ENCODE peak calls at places on chromosomes 11 and 22, in ten cellular contexts. N is AG09309, V is retinal pigment epithelial cell, K is cardiac fibroblast, C is fibroblast of mammary gland, G is PC-9, Q is AG04450, J is NB4, P is GM23338, I is cardiac muscle cell. T is an unnamed sample.

GRCh38 chr11:75563978-75564552 is 2.0 kb downstream of the SERPINH1 start:
- DNase-seq in G (no peak), P (peak; percentile 91), I (peak; percentile 91), V (no peak), Q (peak; percentile 74), K (peak; percentile 92), N (no peak), J (no peak), C (peak; percentile 97), T (no peak)

GRCh38 chr11:110377451-110377850 is 52.3 kb upstream of the FDX1 start:
- DNase-seq in G (no peak), C (no peak), P (no peak), Q (no peak), J (no peak), I (no peak), K (no peak), N (no peak), V (no peak), T (no peak)

GRCh38 chr22:29503811-29504372 is 23.9 kb downstream of the NEFH start:
- DNase-seq in N (peak; percentile 29), K (peak; percentile 83), Q (peak; percentile 63), I (peak; percentile 85), J (peak; percentile 25), G (no peak), V (peak; percentile 20), P (no peak), C (peak; percentile 81), T (no peak)

GRCh38 chr11:8328231-8328794 is 64.6 kb upstream of the LMO1 start:
- DNase-seq in V (no peak), P (no peak), N (no peak), K (no peak), Q (no peak), C (no peak), I (no peak), G (no peak), J (no peak), T (no peak)

GRCh38 chr11:58433638-58434203 is 5.8 kb upstream of the OR5B2 start:
- DNase-seq in C (no peak), P (no peak), N (no peak), Q (no peak), J (peak; percentile 16), I (no peak), K (no peak), G (no peak), V (no peak), T (no peak)

GRCh38 chr11:18703001-18703763 is 4.6 kb downstream of the TMEM86A start:
- DNase-seq in G (no peak), N (no peak), P (no peak), V (no peak), Q (no peak), J (no peak), I (no peak), C (no peak), K (no peak), T (no peak)

GRCh38 chr11:68455485-68455884 is 5.1 kb upstream of the PPP6R3 start:
- DNase-seq in I (no peak), V (no peak), G (no peak), Q (no peak), P (no peak), N (no peak), C (no peak), K (no peak), J (no peak), T (no peak)

GRCh38 chr22:23520875-23521441 is 59.1 kb downstream of the IGLL1 start:
- DNase-seq in C (peak; percentile 38), G (no peak), J (no peak), I (peak; percentile 64), P (no peak), N (no peak), V (no peak), K (peak; percentile 61), Q (no peak), T (no peak)

GRCh38 chr22:49971232-49972162 is 10.9 kb downstream of the PIM3 start:
- DNase-seq in I (peak; percentile 72), J (peak; percentile 57), Q (no peak), K (peak; percentile 77), N (no peak), G (peak; percentile 85), C (peak; percentile 63), P (peak; percentile 61), V (no peak), T (peak; percentile 76)

GRCh38 chr11:110524227-110524626 is 94.5 kb downstream of the FDX1 start:
- DNase-seq in G (no peak), K (peak; percentile 71), P (no peak), N (peak; percentile 69), J (no peak), Q (peak; percentile 85), V (no peak), I (peak; percentile 78), C (peak; percentile 98), T (no peak)

GRCh38 chr22:30717331-30717921 is 22.8 kb downstream of the OSBP2 start:
- DNase-seq in G (peak; percentile 4), N (peak; percentile 37), J (no peak), V (no peak), Q (peak; percentile 24), P (no peak), C (peak; percentile 92), I (peak; percentile 26), K (peak; percentile 71), T (no peak)

GRCh38 chr11:57426754-57427691 is at the start of gene SLC43A3:
- DNase-seq in K (peak; percentile 96), V (peak; percentile 59), I (peak; percentile 96), C (peak; percentile 98), Q (no peak), P (peak; percentile 88), J (peak; percentile 97), G (peak; percentile 77), N (peak; percentile 75), T (peak; percentile 45)

GRCh38 chr11:69510471-69511357 is 29.3 kb downstream of the LINC01488 start:
- DNase-seq in N (no peak), Q (no peak), V (no peak), K (peak; percentile 24), P (no peak), J (peak; percentile 36), C (peak; percentile 62), I (peak; percentile 21), G (peak; percentile 70), T (peak; percentile 30)

GRCh38 chr11:130431337-130431773 is 2.9 kb upstream of the ADAMTS8 start:
- DNase-seq in K (peak; percentile 76), V (no peak), G (peak; percentile 72), J (peak; percentile 81), Q (no peak), I (peak; percentile 78), N (no peak), C (peak; percentile 75), P (peak; percentile 96), T (peak; percentile 70)

GRCh38 chr11:18329196-18329870 is 7.0 kb downstream of the GTF2H1 start:
- DNase-seq in V (no peak), J (no peak), I (no peak), N (no peak), P (no peak), C (no peak), G (peak; percentile 25), K (no peak), Q (no peak), T (no peak)

DNA sequence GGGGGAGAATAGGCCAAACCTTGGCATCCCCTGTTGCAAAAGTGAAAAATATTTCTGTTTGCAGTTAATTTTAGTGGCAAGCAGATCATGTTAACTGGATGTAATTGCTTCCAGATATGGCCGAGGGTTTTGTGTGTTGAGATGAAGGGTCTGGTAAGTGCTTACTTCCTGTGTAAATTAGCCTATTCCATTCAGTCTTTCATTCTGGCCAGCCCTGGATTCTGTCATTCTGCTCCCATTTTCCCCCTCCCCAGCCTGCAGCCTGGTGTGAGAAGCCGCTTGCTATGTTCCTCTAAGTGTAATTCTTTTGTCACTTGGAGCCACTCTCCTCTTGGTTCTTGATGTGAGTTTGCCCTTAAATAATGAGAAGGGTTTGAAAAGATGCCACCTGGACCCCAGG is 17.5 kb downstream of the ZBTB16 start:
- DNase-seq in I (no peak), K (no peak), Q (no peak), N (no peak), V (no peak), C (no peak), P (no peak), G (no peak), J (no peak), T (no peak)
- H3K4me3 ChIP-seq in I (no peak overlapping the region), K (no peak overlapping the region), Q (no peak overlapping the region), N (no peak overlapping the region), V (no peak overlapping the region), C (no peak overlapping the region), P (no peak overlapping the region), G (no peak overlapping the region), J (peak overlapping the region; percentile 13), T (no peak overlapping the region)

DNA sequence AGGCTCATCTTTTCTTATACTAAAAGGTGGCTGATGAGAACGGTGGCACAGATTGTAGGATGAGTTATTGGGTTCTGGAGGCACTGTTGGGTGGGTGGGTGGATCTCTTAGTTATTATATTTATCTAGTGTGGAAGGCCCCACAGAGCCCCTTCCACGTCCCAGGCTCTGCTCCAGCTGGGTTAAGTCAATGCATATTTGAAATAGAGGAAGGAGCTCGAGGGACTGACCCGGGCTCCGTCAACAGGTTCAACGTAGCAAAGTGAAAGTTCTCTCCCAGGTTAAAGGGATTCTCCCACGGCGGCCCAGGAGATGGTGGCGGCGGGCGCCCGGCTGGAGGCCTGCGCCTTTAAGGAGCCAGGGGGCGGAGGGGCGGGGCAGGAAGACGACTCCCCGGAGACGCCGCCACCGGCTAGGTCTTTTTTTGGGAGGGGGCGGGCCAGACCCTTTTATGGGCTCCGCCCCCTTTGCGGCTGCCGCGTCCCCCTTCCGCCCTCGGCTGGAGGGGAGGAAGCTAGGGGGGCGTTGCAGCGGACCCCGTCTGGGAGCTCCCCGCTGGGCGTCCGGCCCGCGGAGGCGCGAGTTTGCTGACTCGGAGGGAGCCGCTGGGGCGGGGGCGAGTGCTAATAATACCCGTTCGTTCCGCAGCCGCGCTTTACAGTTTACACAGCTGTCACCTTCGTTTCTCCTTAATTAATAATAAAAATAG is 1.5 kb upstream of the INPPL1 start:
- DNase-seq in J (peak; percentile 99), N (peak; percentile 53), P (peak; percentile 99), I (peak; percentile 97), V (peak; percentile 59), K (peak; percentile 96), C (peak; percentile 76), G (peak; percentile 97), Q (peak; percentile 76), T (peak; percentile 94)
- TF ChIP-seq CTCF in J (no peak), N (peak; percentile 24), P (no peak), I (peak; percentile 33), V (peak; percentile 40), K (peak; percentile 19), C (no peak), G (peak; percentile 68), Q (peak; percentile 32), T (no peak)

DNA sequence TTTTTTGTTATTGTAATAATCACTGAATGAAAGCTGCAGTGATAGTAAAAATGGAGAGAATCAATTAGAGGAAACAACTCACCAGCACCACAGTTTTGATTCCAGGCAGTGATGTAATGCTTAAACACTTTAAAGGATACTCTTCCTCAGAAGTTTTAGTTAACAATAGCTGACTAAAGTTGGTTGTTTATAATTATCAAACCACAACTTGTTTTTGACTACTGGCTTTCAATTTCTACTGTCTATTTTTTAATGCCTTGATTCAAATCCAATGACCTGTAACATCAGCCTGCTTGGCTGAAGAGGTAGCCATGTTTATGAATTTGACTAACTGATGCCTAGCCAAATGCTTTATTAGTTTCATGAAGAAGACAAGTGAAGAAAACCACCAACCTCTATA is 18.2 kb upstream of the CASP12 start:
- DNase-seq in J (no peak), N (no peak), V (no peak), G (no peak), K (no peak), Q (no peak), C (peak; percentile 8), P (no peak), I (no peak), T (no peak)
- H3K4me3 ChIP-seq in J (no peak overlapping the region), N (no peak overlapping the region), V (no peak overlapping the region), G (no peak overlapping the region), K (no peak overlapping the region), Q (no peak overlapping the region), C (no peak overlapping the region), P (no peak overlapping the region), I (no peak overlapping the region), T (no peak overlapping the region)

GRCh38 chr22:41946360-41947180 is at the start of gene CENPM:
- DNase-seq in Q (peak; percentile 79), P (peak; percentile 98), K (peak; percentile 93), G (peak; percentile 95), C (peak; percentile 91), V (peak; percentile 76), I (peak; percentile 95), N (peak; percentile 61), J (peak; percentile 98), T (peak; percentile 91)
- TF ChIP-seq CTCF in Q (peak; percentile 50), P (no peak), K (peak; percentile 12), G (no peak), C (peak; percentile 11), V (peak; percentile 24), I (peak; percentile 29), N (peak; percentile 45), J (no peak), T (no peak)

T was measured in pancreas.